ENCODE peak calls at places on chromosomes 7 and 10, in four cellular contexts. P is heart left ventricle, V is A549, Q is GM23338. D is an unnamed sample. For H3K4me1, the result is how much of the 10 kb centered on the place peaks cover.

GRCh38 chr7:12770227-12770975 is 83.0 kb downstream of the ARL4A start:
- DNase-seq in P (peak), V (no peak), Q (peak), D (peak)

GRCh38 chr10:80407836-80408197 is 534 bp upstream of the PRXL2A start:
- DNase-seq in P (no peak), Q (peak), V (peak), D (peak)

GRCh38 chr10:130770018-130770630 is 541.4 kb downstream of the TCERG1L start:
- DNase-seq in P (no peak), Q (no peak), V (no peak), D (no peak)

GRCh38 chr7:40827217-40828085 is 692.6 kb downstream of the SUGCT start:
- DNase-seq in P (no peak), Q (peak), V (no peak), D (no peak)

GRCh38 chr7:72317335-72317734 is 94.8 kb downstream of the CALN1 start:
- DNase-seq in Q (no peak), P (no peak), V (no peak), D (no peak)

GRCh38 chr7:20211376-20211775 is 5.8 kb downstream of the MACC1 start:
- DNase-seq in V (no peak), P (no peak), Q (no peak), D (no peak)

GRCh38 chr7:129257168-129257567 is 32.3 kb downstream of the AHCYL2 start:
- DNase-seq in V (no peak), Q (no peak), P (no peak), D (no peak)

GRCh38 chr10:92011560-92012214 is 88.1 kb downstream of the BTAF1 start:
- DNase-seq in Q (no peak), P (no peak), V (peak), D (no peak)

GRCh38 chr7:137801003-137801402 is 45.8 kb downstream of the DGKI start:
- DNase-seq in P (no peak), V (no peak), Q (no peak), D (no peak)

GRCh38 chr7:157482517-157483120 is 145.8 kb downstream of the DNAJB6 start:
- DNase-seq in V (no peak), P (no peak), Q (peak), D (no peak)

GRCh38 chr7:768881-769504 is 41.9 kb upstream of the PRKAR1B start:
- DNase-seq in Q (peak), P (peak), V (no peak), D (no peak)

GRCh38 chr10:16750461-16750860 is 66.8 kb downstream of the RSU1 start:
- DNase-seq in V (no peak), P (no peak), Q (no peak), D (no peak)

GRCh38 chr10:110356628-110357245 is 52.0 kb upstream of the SMNDC1 start:
- DNase-seq in V (no peak), Q (no peak), P (peak), D (peak)

GRCh38 chr7:139777304-139777890 is 401 bp downstream of the HIPK2 start:
- DNase-seq in Q (peak), V (peak), P (peak), D (peak)

GRCh38 chr10:50531388-50532077 is 92.2 kb downstream of the SGMS1 start:
- DNase-seq in V (no peak), Q (no peak), P (no peak), D (no peak)

GRCh38 chr7:106770191-106770590 is 94.9 kb upstream of the PIK3CG start:
- DNase-seq in Q (no peak), V (no peak), P (no peak), D (no peak)

GRCh38 chr7:140289804-140290203 is 108.5 kb downstream of the SLC37A3 start:
- DNase-seq in V (no peak), P (no peak), Q (no peak), D (no peak)

GRCh38 chr7:32224276-32224675 is 154.1 kb upstream of the PDE1C start:
- DNase-seq in V (no peak), Q (no peak), P (no peak), D (no peak)

GRCh38 chr7:47604496-47604890 is 22.6 kb upstream of the TNS3 start:
- DNase-seq in V (no peak), P (no peak), Q (no peak), D (no peak)

GRCh38 chr10:29304259-29305030 is 15.6 kb downstream of the LYZL1 start:
- DNase-seq in V (peak), Q (peak), P (peak), D (peak)

GRCh38 chr10:97066877-97067555 is 118.7 kb downstream of the SLIT1 start:
- DNase-seq in Q (no peak), P (no peak), V (no peak), D (no peak)

GRCh38 chr7:126698446-126698845 is 554.3 kb downstream of the GRM8 start:
- DNase-seq in V (no peak), Q (no peak), P (no peak), D (no peak)

GRCh38 chr10:132994371-132994796 is 52.0 kb upstream of the CFAP46 start:
- DNase-seq in V (no peak), P (no peak), Q (no peak), D (peak)

GRCh38 chr10:124827474-124827873 is 25.9 kb downstream of the ABRAXAS2 start:
- DNase-seq in Q (peak), P (no peak), V (peak), D (no peak)

GRCh38 chr7:95434501-95435421 is at the start of gene PON2:
- DNase-seq in Q (peak), P (peak), V (peak), D (peak)

GRCh38 chr10:107924458-107924857 is 760.0 kb upstream of the SORCS1 start:
- DNase-seq in Q (no peak), V (no peak), P (no peak), D (no peak)

GRCh38 chr7:30660331-30661255 is 21.7 kb downstream of the CRHR2 start:
- DNase-seq in V (no peak), Q (no peak), P (no peak), D (no peak)

GRCh38 chr7:149741629-149742028 is 31.8 kb downstream of the ZNF467 start:
- DNase-seq in Q (no peak), P (no peak), V (peak), D (no peak)

GRCh38 chr7:32025381-32026075 is 44.7 kb downstream of the PDE1C start:
- DNase-seq in V (no peak), P (no peak), Q (no peak), D (no peak)

GRCh38 chr7:59986-60675 is 132.2 kb upstream of the FAM20C start:
- DNase-seq in V (no peak), P (no peak), Q (no peak), D (no peak)

GRCh38 chr10:16777473-16778370 is 39.5 kb downstream of the RSU1 start:
- DNase-seq in Q (peak), V (peak), P (peak), D (peak)

GRCh38 chr10:93701903-93702277 is 502 bp downstream of the FRA10AC1 start:
- DNase-seq in V (no peak), P (no peak), Q (peak), D (peak)

GRCh38 chr10:120121768-120122167 is 229.2 kb downstream of the SEC23IP start:
- DNase-seq in P (no peak), V (no peak), Q (peak), D (no peak)

GRCh38 chr7:7895004-7895650 is 73.5 kb upstream of the GLCCI1 start:
- DNase-seq in P (no peak), Q (no peak), V (no peak), D (no peak)

GRCh38 chr10:111758593-111758992 is 425.0 kb downstream of the GPAM start:
- DNase-seq in V (no peak), P (no peak), Q (no peak), D (no peak)

GRCh38 chr7:156435486-156436231 is 204.9 kb upstream of the RNF32 start:
- DNase-seq in V (no peak), P (no peak), Q (no peak), D (no peak)

GRCh38 chr7:98735801-98736200 is 118.7 kb downstream of the NPTX2 start:
- DNase-seq in Q (no peak), P (no peak), V (no peak), D (no peak)

GRCh38 chr10:73554729-73555128 is 36.4 kb downstream of the USP54 start:
- DNase-seq in P (no peak), V (no peak), Q (no peak), D (no peak)

DNA sequence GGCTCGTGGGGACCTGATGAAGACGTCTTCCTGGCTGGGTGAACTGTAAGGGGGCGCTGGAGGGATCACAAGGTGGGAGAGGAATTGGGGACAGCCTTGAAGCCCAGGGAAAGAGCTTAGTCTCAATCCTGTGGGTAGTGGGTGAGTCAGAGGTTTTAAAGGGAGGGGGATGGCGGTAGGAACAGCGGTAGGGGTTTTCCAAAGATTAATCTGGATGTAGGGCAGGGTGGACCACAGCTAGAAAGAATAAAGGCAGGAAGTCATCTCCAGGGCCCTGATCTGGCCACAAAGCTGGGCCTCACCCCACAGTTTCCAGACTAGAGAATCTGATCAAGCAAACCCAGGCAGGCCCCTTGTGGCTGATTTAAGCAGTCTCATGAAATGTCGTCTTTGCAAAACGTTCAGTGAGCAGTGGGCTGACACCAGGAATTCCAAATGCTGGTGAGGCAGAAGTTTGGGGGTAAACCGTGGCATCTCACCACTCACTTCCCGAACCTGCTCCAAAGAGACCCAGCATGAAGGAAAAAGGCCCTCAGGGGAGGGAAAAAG is 65.3 kb downstream of the CALML3 start:
- DNase-seq in P (no peak), V (peak), Q (no peak), D (no peak)
- TF ChIP-seq CTCF in P (no peak), V (peak), Q (peak), D (no peak)

GRCh38 chr10:4080225-4080624 is 295.2 kb upstream of the KLF6 start:
- DNase-seq in Q (no peak), V (no peak), P (no peak), D (no peak)

GRCh38 chr10:4083509-4084003 is 298.5 kb upstream of the KLF6 start:
- DNase-seq in Q (peak), P (peak), V (no peak), D (peak)

GRCh38 chr10:4082851-4083250 is 297.8 kb upstream of the KLF6 start:
- DNase-seq in V (no peak), P (no peak), Q (no peak), D (no peak)

GRCh38 chr10:4079796-4080195 is 294.8 kb upstream of the KLF6 start:
- DNase-seq in P (no peak), Q (no peak), V (no peak), D (no peak)

GRCh38 chr10:4081691-4082111 is 296.7 kb upstream of the KLF6 start:
- DNase-seq in P (peak), Q (no peak), V (no peak), D (peak)
- H3K4me1 ChIP-seq in P (under half), Q (under half), V (under half), D (under half)

GRCh38 chr7:80600046-80600445 is 38.4 kb upstream of the CD36 start:
- DNase-seq in V (no peak), P (no peak), Q (no peak), D (no peak)

GRCh38 chr7:80608292-80608691 is 30.1 kb upstream of the CD36 start:
- DNase-seq in P (no peak), Q (no peak), V (no peak), D (no peak)

GRCh38 chr7:80602007-80602406 is 36.4 kb upstream of the CD36 start:
- DNase-seq in V (no peak), P (no peak), Q (no peak), D (no peak)

GRCh38 chr7:80604436-80604835 is 34.0 kb upstream of the CD36 start:
- DNase-seq in Q (no peak), V (no peak), P (no peak), D (no peak)

DNA sequence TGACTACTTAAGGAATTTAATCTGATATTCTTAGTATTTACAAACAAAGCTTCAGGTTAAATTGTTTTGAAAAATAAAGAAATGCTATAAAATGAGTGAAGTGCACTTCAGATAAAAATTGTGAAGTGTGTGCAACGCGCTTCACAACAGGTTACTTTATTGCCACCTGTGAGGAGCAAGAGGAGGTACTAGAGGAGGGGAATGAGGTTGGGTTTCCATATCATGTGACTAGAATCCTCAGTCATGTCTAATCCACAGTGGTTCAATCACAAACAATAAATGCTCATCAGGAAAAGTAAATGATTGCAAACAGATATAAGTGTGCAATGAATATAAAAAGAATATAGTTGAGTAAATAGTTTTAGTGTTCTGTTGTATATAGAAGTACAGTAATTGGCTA is 34.5 kb upstream of the CD36 start:
- DNase-seq in V (no peak), Q (no peak), P (no peak), D (no peak)
- TF ChIP-seq CTCF in V (no peak), Q (no peak), P (no peak), D (no peak)

GRCh38 chr10:13750299-13751190 is 163.8 kb downstream of the PRPF18 start:
- DNase-seq in Q (no peak), V (no peak), P (no peak), D (peak)
- H3K4me1 ChIP-seq in Q (under half), V (under half), P (under half), D (under half)

DNA sequence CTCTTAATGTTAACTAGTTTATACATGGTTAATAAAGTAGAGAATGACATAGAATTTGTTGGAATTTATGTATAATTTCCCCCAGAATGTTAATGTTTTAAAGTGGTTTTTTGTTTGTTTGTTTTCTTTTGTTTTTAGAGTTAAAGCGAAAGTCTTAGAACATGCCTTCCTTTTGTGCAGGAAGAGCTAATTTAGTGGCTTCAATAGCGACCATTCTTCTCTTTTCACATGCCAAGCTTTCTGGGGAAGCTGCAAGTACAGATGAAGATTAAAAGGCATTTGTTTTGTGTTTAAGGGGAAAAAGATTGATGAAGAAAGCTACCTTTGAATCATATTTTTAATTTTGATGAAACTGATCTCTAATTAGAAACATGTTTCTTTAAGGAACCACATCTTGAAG is 256.3 kb upstream of the CSTF2T start:
- DNase-seq in V (no peak), P (no peak), Q (peak), D (no peak)
- TF ChIP-seq CTCF in V (no peak), P (no peak), Q (no peak), D (no peak)

GRCh38 chr7:5690931-5691461 is 90.5 kb downstream of the RNF216 start:
- DNase-seq in P (no peak), Q (no peak), V (no peak), D (peak)
- H3K4me1 ChIP-seq in P (half or more), Q (under half), V (half or more), D (half or more)

DNA sequence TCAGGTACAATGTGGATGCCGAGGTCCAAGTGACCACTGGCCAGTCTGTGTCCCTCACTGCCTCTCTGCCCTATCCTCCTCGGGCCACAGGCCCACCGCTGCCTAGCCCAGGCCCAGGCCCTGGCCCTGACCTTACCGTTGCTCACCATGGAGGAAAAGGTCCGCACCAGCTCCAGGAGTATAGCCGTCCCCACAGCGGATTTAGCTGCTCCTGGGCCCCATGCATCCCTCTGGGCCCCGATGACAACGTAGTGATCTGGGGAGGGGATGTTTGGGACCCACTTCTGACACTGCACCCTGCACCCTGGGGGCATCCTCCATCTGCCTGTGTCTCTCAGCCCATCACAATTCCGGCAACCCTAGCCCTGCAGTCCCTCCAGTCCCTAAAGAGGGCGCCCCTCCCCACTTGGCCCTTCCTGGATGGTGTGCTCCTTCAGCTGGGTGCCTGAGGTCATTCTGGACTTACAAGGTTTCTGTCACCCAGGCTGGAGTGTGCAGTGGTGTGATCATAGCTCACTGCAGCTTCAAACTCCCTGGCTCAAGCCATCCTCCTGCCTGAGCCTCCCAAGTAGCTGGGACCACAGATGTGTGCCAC is 12.1 kb downstream of the TFR2 start:
- DNase-seq in Q (peak), V (peak), P (no peak), D (peak)
- TF ChIP-seq CTCF in Q (peak), V (peak), P (no peak), D (no peak)

D was measured in adrenal gland.